ENCODE peak calls at places on chromosomes 5 and 9, in five cellular contexts. B is epithelial cell of prostate; D is CD4-positive, CD25-positive, alpha-beta regulatory T cell; T is activated CD4-positive, alpha-beta T cell treated with anti-CD3 and anti-CD28 coated beads for 48 hours; A is AG09319. Y is an unnamed sample.

GRCh38 chr9:78871452-78872331 is 574.8 kb downstream of the PSAT1 start:
- DNase-seq in B (peak), D (no peak), T (no peak), A (peak), Y (peak)

GRCh38 chr9:79395691-79396558 is 175.8 kb upstream of the TLE4 start:
- DNase-seq in B (no peak), D (no peak), T (no peak), A (no peak), Y (no peak)

GRCh38 chr5:116133281-116133680 is 48.5 kb downstream of the COMMD10 start:
- DNase-seq in B (no peak), D (no peak), T (no peak), A (no peak), Y (no peak)

GRCh38 chr9:26779072-26779471 is 113.5 kb downstream of the CAAP1 start:
- DNase-seq in B (no peak), D (no peak), T (no peak), A (no peak), Y (no peak)

GRCh38 chr5:151094054-151094858 is 13.4 kb upstream of the TNIP1 start:
- DNase-seq in B (no peak), D (peak), T (peak), A (no peak), Y (no peak)

GRCh38 chr9:78073722-78074121 is 42.1 kb upstream of the GNAQ start:
- DNase-seq in B (no peak), D (no peak), T (peak), A (no peak), Y (no peak)

GRCh38 chr9:128494108-128494742 is 10.3 kb upstream of the GLE1 start:
- DNase-seq in B (no peak), D (no peak), T (peak), A (no peak), Y (no peak)

GRCh38 chr9:133484671-133485437 is 6.0 kb upstream of the SLC2A6 start:
- DNase-seq in B (no peak), D (no peak), T (no peak), A (no peak), Y (no peak)

GRCh38 chr9:6855860-6856259 is 98.1 kb downstream of the KDM4C start:
- DNase-seq in B (no peak), D (no peak), T (no peak), A (no peak), Y (no peak)

Y was measured in amniotic stem cell.